ENCODE peak calls at places on chromosomes 12 and 14, in four cellular contexts. X, F, A and W are unnamed samples.

GRCh38 chr14:78130356-78130755 is 39.8 kb upstream of the NRXN3 start:
- DNase-seq in X (no peak), F (no peak), A (no peak), W (no peak)

GRCh38 chr14:100292301-100292775 is 13.9 kb downstream of the SLC25A29 start:
- DNase-seq in X (no peak), F (no peak), A (no peak), W (no peak)

GRCh38 chr14:96125536-96125935 is 79.1 kb upstream of the BDKRB2 start:
- DNase-seq in X (no peak), F (no peak), A (no peak), W (no peak)

GRCh38 chr12:3726455-3726854 is 26.5 kb downstream of the CRACR2A start:
- DNase-seq in X (no peak), F (no peak), A (no peak), W (no peak)

GRCh38 chr12:65657635-65658034 is 166.6 kb upstream of the HMGA2 start:
- DNase-seq in X (no peak), F (no peak), A (no peak), W (no peak)

GRCh38 chr12:107129315-107129930 is 36.1 kb upstream of the CRY1 start:
- DNase-seq in X (no peak), F (no peak), A (no peak), W (no peak)

GRCh38 chr12:123038966-123039365 is 58.5 kb downstream of the ARL6IP4 start:
- DNase-seq in X (no peak), F (no peak), A (no peak), W (no peak)

GRCh38 chr12:6104027-6104426 is 20.4 kb downstream of the VWF start:
- DNase-seq in X (no peak), F (no peak), A (no peak), W (no peak)

GRCh38 chr14:69002069-69002468 is 23.0 kb upstream of the ACTN1 start:
- DNase-seq in X (no peak), F (peak), A (peak), W (no peak)

GRCh38 chr12:67355428-67356385 is 86.5 kb downstream of the CAND1 start:
- DNase-seq in X (no peak), F (peak), A (peak), W (peak)

GRCh38 chr14:38039526-38039925 is 168.2 kb upstream of the SSTR1 start:
- DNase-seq in X (no peak), F (no peak), A (no peak), W (no peak)

GRCh38 chr12:96454396-96454795 is 35.0 kb upstream of the CFAP54 start:
- DNase-seq in X (no peak), F (no peak), A (no peak), W (no peak)

GRCh38 chr14:31969371-31969770 is 107.7 kb upstream of the ARHGAP5 start:
- DNase-seq in X (no peak), F (peak), A (no peak), W (no peak)

GRCh38 chr12:65372574-65372973 is 94.1 kb downstream of the MSRB3 start:
- DNase-seq in X (no peak), F (no peak), A (no peak), W (no peak)

GRCh38 chr14:94501588-94502516 is 7.4 kb downstream of the SERPINA12 start:
- DNase-seq in X (no peak), F (peak), A (no peak), W (no peak)

GRCh38 chr12:2311001-2311778 is 258.4 kb downstream of the CACNA1C start:
- DNase-seq in X (no peak), F (no peak), A (no peak), W (no peak)

DNA sequence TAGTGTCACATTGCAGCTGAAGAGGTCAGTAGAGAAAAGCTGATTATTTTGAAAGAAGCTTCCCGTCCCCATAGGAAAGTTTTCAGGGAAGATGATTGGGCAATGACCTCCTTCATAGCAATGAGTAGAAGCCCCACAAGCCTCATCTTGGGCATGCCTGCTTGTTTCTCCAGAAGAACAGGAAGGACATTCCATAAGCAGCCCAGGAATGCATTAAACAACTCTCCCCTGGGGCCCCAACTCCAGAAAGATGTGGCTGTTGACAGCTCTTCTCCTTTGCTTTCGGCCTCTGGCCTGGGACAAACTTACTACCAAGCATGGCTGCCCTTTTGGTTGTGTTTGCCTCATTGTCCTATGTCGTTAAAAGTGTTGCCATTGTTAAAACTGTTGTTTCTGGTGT is 5.7 kb upstream of the VDR start:
- DNase-seq in X (no peak), F (no peak), A (no peak), W (no peak)
- TF ChIP-seq FOSL1 in X (no peak), F (no peak), A (no peak), W (no peak)

DNA sequence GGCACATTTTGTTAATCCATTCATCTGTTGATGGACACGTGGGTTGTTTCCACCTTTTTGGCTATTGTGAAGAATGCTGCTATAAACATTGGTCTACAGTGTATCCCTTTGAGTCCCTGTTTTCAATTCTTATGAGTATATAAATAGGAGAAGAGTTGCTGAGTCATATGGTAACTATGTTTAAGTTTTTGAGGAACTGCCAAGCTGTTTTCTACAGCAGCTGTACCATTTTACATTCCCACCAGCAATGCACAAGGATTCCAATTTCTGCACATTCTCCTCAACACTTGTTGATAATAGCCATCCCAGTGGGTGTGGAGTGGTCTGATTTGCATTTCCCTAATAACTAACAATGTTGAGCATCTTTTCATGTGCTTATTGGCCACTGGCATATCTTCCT is 6.9 kb upstream of the SVOP start:
- DNase-seq in X (no peak), F (no peak), A (no peak), W (no peak)
- TF ChIP-seq FOSL1 in X (no peak), F (no peak), A (no peak), W (no peak)

GRCh38 chr14:102525213-102526143 is 15.9 kb upstream of the ANKRD9 start:
- DNase-seq in X (no peak), F (peak), A (no peak), W (peak)
- TF ChIP-seq FOSL1 in X (no peak), F (no peak), A (no peak), W (no peak)

DNA sequence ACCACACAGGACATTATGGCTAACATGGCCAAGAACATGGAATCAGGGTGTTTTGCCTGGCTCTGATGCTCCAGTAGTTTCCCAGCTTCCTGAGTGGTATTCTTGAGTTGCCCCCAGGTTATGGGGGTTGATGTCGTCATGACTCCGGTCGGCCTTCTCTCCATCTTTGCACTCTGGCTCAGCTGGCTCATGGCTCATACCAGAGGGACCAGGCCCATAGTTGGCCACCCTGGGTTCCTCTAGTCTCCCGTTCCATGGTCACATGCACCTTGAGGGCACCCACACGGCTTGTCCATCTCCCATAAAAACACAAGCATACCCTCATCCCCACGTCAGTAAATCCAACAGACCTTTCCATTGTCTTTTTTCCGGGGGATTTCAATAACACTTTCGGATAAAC is 23.7 kb upstream of the MAPKAPK5 start:
- DNase-seq in X (no peak), F (no peak), A (no peak), W (no peak)
- TF ChIP-seq FOSL1 in X (no peak), F (no peak), A (no peak), W (no peak)

GRCh38 chr12:98465950-98466349 is 49.4 kb upstream of the TMPO start:
- DNase-seq in X (no peak), F (no peak), A (no peak), W (no peak)

GRCh38 chr12:98466970-98467369 is 48.4 kb upstream of the TMPO start:
- DNase-seq in X (no peak), F (no peak), A (no peak), W (no peak)

GRCh38 chr12:98469108-98469507 is 46.3 kb upstream of the TMPO start:
- DNase-seq in X (no peak), F (no peak), A (no peak), W (no peak)

GRCh38 chr12:98471085-98471484 is 44.3 kb upstream of the TMPO start:
- DNase-seq in X (no peak), F (no peak), A (no peak), W (no peak)

GRCh38 chr12:98470469-98471082 is 44.8 kb upstream of the TMPO start:
- DNase-seq in X (no peak), F (no peak), A (no peak), W (no peak)
- TF ChIP-seq FOSL1 in X (no peak), F (no peak), A (no peak), W (no peak)

DNA sequence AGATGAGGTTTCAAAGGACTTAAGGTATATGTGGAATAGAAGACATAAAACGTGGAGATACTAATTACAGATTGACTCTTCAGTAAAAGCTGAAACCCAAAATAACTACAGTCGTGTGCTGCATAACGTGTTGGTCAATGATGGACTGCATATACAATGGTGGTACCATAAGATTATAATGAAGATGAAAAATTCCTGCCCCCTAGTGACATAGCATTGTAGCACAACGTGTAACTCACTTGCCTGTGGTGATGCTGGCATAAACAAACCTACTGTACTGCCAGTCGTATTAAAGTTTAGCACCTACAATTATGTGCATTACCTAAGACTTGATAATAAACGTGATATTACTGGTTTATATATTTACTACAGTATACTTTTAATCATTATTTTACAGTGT is 150.3 kb downstream of the LRRK2 start:
- DNase-seq in X (no peak), F (peak), A (no peak), W (peak)
- TF ChIP-seq FOSL1 in X (no peak), F (no peak), A (no peak), W (no peak)

GRCh38 chr12:132168311-132169031 is 24.2 kb downstream of the NOC4L start:
- DNase-seq in X (no peak), F (no peak), A (no peak), W (no peak)
- TF ChIP-seq FOSL1 in X (no peak), F (no peak), A (no peak), W (no peak)

DNA sequence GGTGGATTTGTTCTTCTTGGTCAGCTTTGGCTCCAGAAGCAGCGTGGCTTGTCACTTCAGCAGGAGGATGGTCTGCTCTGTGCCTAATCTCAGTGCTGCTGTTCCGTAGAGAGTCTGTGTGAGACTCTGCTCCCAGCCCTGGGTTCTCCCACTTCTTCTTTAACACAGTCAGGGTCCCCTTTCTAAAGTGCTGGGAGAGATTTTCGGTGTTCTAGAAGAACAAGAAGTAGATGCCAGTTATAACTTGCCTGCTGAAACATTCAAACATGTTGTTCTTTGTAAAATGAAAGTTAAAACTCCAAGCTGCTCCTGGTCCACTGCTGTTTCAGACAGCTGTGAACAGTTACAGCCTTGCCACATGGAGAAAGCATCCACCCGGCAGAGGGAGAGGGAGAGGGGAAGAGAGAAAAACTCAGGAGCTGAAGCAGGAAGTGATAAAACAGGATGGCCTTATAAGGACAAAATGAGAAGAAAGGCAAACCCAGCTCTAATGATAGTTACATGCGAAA is 55.2 kb upstream of the CERS5 start:
- DNase-seq in X (no peak), F (no peak), A (peak), W (peak)
- TF ChIP-seq FOSL1 in X (no peak), F (no peak), A (peak), W (no peak)

GRCh38 chr12:118500302-118500701 is 123.9 kb downstream of the SUDS3 start:
- DNase-seq in X (no peak), F (no peak), A (no peak), W (no peak)
- TF ChIP-seq FOSL1 in X (no peak), F (no peak), A (no peak), W (no peak)

GRCh38 chr14:97253756-97254155 is 456.6 kb downstream of the VRK1 start:
- DNase-seq in X (no peak), F (no peak), A (no peak), W (no peak)

GRCh38 chr14:97246648-97247047 is 449.5 kb downstream of the VRK1 start:
- DNase-seq in X (no peak), F (no peak), A (no peak), W (no peak)

GRCh38 chr14:97250925-97251324 is 453.7 kb downstream of the VRK1 start:
- DNase-seq in X (no peak), F (no peak), A (no peak), W (no peak)

GRCh38 chr14:97248973-97249372 is 451.8 kb downstream of the VRK1 start:
- DNase-seq in X (no peak), F (no peak), A (no peak), W (no peak)

GRCh38 chr14:97251423-97252155 is 454.4 kb downstream of the VRK1 start:
- DNase-seq in X (peak), F (no peak), A (no peak), W (no peak)
- TF ChIP-seq FOSL1 in X (no peak), F (no peak), A (no peak), W (no peak)